ENCODE peak calls at places on chromosomes 4 and X, in nine cellular contexts. W is prostate gland; A is putamen; L is CD4-positive, CD25-positive, alpha-beta regulatory T cell; B is activated B cell treated with CpG ODN at 0.5 μM for 24 hours; Q is effector CD4-positive, alpha-beta T cell; T is NCI-H1105; S is MV-4-11; F is ecto neural progenitor cell. X is an unnamed sample.

GRCh38 chrX:70268034-70268433 is at the start of gene ARR3:
- DNase-seq in F (no peak), S (no peak), W (no peak), L (no peak), B (no peak), Q (no peak), A (no peak), T (no peak), X (no peak)

GRCh38 chr4:98481167-98481566 is 177.2 kb downstream of the TSPAN5 start:
- DNase-seq in Q (no peak), A (peak), T (no peak), F (no peak), B (no peak), W (no peak), S (no peak), L (no peak), X (no peak)

GRCh38 chr4:113673450-113673849 is 88.1 kb downstream of the CAMK2D start:
- DNase-seq in S (peak), A (no peak), W (no peak), B (peak), T (no peak), F (peak), L (peak), Q (no peak), X (peak)

GRCh38 chr4:155077860-155078259 is 130.6 kb upstream of the NPY2R start:
- DNase-seq in S (no peak), A (no peak), L (no peak), W (no peak), Q (no peak), F (no peak), T (no peak), B (no peak), X (no peak)

GRCh38 chr4:3480528-3481112 is 17.5 kb downstream of the DOK7 start:
- DNase-seq in T (no peak), A (no peak), W (peak), Q (peak), B (peak), S (peak), F (peak), L (peak), X (peak)

GRCh38 chrX:143934542-143934941 is 50.7 kb downstream of the UBE2NL start:
- DNase-seq in F (no peak), B (no peak), T (no peak), A (no peak), S (no peak), L (no peak), Q (no peak), W (no peak), X (no peak)

GRCh38 chr4:181950372-181951127 is 292.7 kb upstream of the TENM3 start:
- DNase-seq in A (no peak), F (no peak), L (no peak), Q (no peak), W (no peak), S (no peak), T (no peak), B (no peak), X (no peak)

GRCh38 chr4:183766140-183766539 is 107.0 kb downstream of the TRAPPC11 start:
- DNase-seq in W (no peak), B (no peak), L (no peak), T (no peak), A (no peak), S (no peak), F (no peak), Q (no peak), X (no peak)

GRCh38 chr4:100083289-100083688 is 107.0 kb downstream of the DDIT4L start:
- DNase-seq in Q (no peak), L (no peak), F (no peak), W (no peak), S (peak), B (no peak), T (no peak), A (no peak), X (no peak)

GRCh38 chr4:14348506-14348905 is 653.8 kb upstream of the CPEB2 start:
- DNase-seq in L (no peak), A (no peak), T (no peak), B (no peak), Q (no peak), F (no peak), S (no peak), W (no peak), X (peak)

GRCh38 chrX:11792461-11793421 is 34.7 kb downstream of the MSL3 start:
- DNase-seq in Q (peak), L (peak), F (no peak), B (peak), T (no peak), A (no peak), W (peak), S (peak), X (peak)

GRCh38 chr4:123244233-123244632 is 152.4 kb upstream of the SPRY1 start:
- DNase-seq in T (no peak), W (peak), Q (no peak), B (no peak), F (no peak), S (peak), L (no peak), A (no peak), X (no peak)

GRCh38 chr4:93687304-93687703 is 141.2 kb upstream of the ATOH1 start:
- DNase-seq in A (no peak), T (no peak), W (no peak), L (no peak), F (no peak), B (no peak), Q (no peak), S (no peak), X (no peak)

GRCh38 chrX:2492536-2493218 is 8.1 kb downstream of the DHRSX start:
- DNase-seq in T (no peak), F (peak), W (no peak), A (no peak), B (no peak), L (no peak), S (no peak), Q (no peak), X (no peak)

GRCh38 chr4:152950402-152951274 is 14.5 kb downstream of the FHDC1 start:
- DNase-seq in T (no peak), B (no peak), F (no peak), L (no peak), W (no peak), Q (no peak), S (no peak), A (no peak), X (no peak)

GRCh38 chr4:36385951-36386561 is 104.6 kb downstream of the DTHD1 start:
- DNase-seq in T (no peak), A (no peak), W (no peak), B (no peak), Q (peak), S (peak), F (no peak), L (peak), X (no peak)

GRCh38 chrX:11461181-11462001 is 168.2 kb downstream of the AMELX start:
- DNase-seq in T (no peak), B (no peak), F (no peak), Q (no peak), S (no peak), A (no peak), W (no peak), L (no peak), X (no peak)

GRCh38 chr4:7540216-7540615 is 105.5 kb upstream of the PSAPL1 start:
- DNase-seq in T (no peak), Q (no peak), B (no peak), S (peak), A (no peak), F (no peak), W (no peak), L (no peak), X (peak)

GRCh38 chr4:137310593-137311490 is 221.5 kb downstream of the PCDH18 start:
- DNase-seq in T (no peak), F (no peak), S (no peak), W (no peak), B (no peak), Q (no peak), L (no peak), A (no peak), X (peak)

GRCh38 chr4:83381173-83381572 is 46.5 kb upstream of the HPSE start:
- DNase-seq in F (no peak), Q (no peak), B (no peak), S (no peak), A (no peak), L (no peak), T (no peak), W (no peak), X (peak)

GRCh38 chr4:184416913-184417734 is 57.2 kb downstream of the IRF2 start:
- DNase-seq in B (no peak), F (no peak), W (no peak), S (peak), L (peak), A (no peak), T (no peak), Q (no peak), X (no peak)

GRCh38 chr4:124633285-124633941 is 79.1 kb downstream of the ANKRD50 start:
- DNase-seq in B (no peak), W (no peak), L (no peak), A (no peak), T (no peak), Q (no peak), F (no peak), S (no peak), X (no peak)

GRCh38 chr4:145545538-145546224 is 64.0 kb downstream of the SMAD1 start:
- DNase-seq in F (no peak), W (peak), L (no peak), T (no peak), A (no peak), B (no peak), Q (no peak), S (no peak), X (peak)

GRCh38 chrX:32137525-32137924 is 1065.7 kb upstream of the FTHL17 start:
- DNase-seq in B (no peak), A (no peak), Q (no peak), W (no peak), T (no peak), F (no peak), S (no peak), L (no peak), X (no peak)

GRCh38 chr4:54226399-54227260 is 2.5 kb upstream of the PDGFRA start:
- DNase-seq in F (peak), S (no peak), L (no peak), W (no peak), Q (no peak), T (no peak), A (no peak), B (no peak), X (no peak)

GRCh38 chr4:67101612-67102011 is 443.7 kb downstream of the CENPC start:
- DNase-seq in Q (no peak), A (no peak), W (no peak), L (no peak), T (no peak), S (no peak), B (no peak), F (no peak), X (no peak)

GRCh38 chrX:23003121-23003520 is 3.4 kb downstream of the DDX53 start:
- DNase-seq in F (no peak), T (no peak), L (no peak), S (no peak), Q (no peak), B (no peak), A (no peak), W (no peak), X (peak)

GRCh38 chrX:108304210-108304609 is 134.0 kb downstream of the COL4A6 start:
- DNase-seq in F (no peak), S (no peak), B (no peak), L (no peak), W (no peak), A (no peak), T (no peak), Q (no peak), X (peak)

X was measured in PC-3.